ENCODE peak calls at places on chromosome 20, in seven cellular contexts. A is mesendoderm, W is H1, K is neuronal stem cell, N is IMR-90, H is mesenchymal stem cell, B is trophoblast cell. D is an unnamed sample.

GRCh38 chr20:49706548-49707517 is 6.8 kb downstream of the B4GALT5 start:
- DNase-seq in K (no peak), H (no peak), N (no peak), W (no peak), A (peak; percentile 28), B (no peak), D (no peak)

GRCh38 chr20:37315293-37316110 is 26.0 kb downstream of the MANBAL start:
- DNase-seq in W (no peak), B (peak; percentile 57), H (peak; percentile 91), N (peak; percentile 92), K (no peak), A (peak; percentile 67), D (no peak)

GRCh38 chr20:53739799-53740785 is 146.5 kb upstream of the ZNF217 start:
- DNase-seq in K (no peak), W (no peak), N (peak; percentile 44), A (no peak), H (peak; percentile 69), B (peak; percentile 68), D (no peak)

GRCh38 chr20:53967527-53967926 is 102.9 kb downstream of the BCAS1 start:
- DNase-seq in B (no peak), K (no peak), A (no peak), N (no peak), H (no peak), W (no peak), D (no peak)

GRCh38 chr20:63323298-63323820 is 30.4 kb downstream of the COL20A1 start:
- DNase-seq in H (no peak), N (no peak), B (no peak), K (no peak), W (no peak), A (no peak), D (no peak)

GRCh38 chr20:57713951-57714350 is 4.1 kb upstream of the PMEPA1 start:
- DNase-seq in H (no peak), B (no peak), K (no peak), N (no peak), A (no peak), W (no peak), D (no peak)

GRCh38 chr20:8375898-8376297 is 243.8 kb downstream of the PLCB1 start:
- DNase-seq in H (no peak), W (no peak), A (no peak), B (no peak), N (no peak), K (peak; percentile 73), D (no peak)

GRCh38 chr20:51190783-51191180 is 167.9 kb upstream of the KCNG1 start:
- DNase-seq in K (no peak), B (no peak), H (no peak), N (peak; percentile 53), W (no peak), A (no peak), D (no peak)

GRCh38 chr20:63977392-63978276 is 1.8 kb downstream of the SAMD10 start:
- DNase-seq in H (peak; percentile 86), B (no peak), A (no peak), K (no peak), N (peak; percentile 88), W (no peak), D (peak; percentile 28)

GRCh38 chr20:62255976-62256375 is 17.7 kb downstream of the OSBPL2 start:
- DNase-seq in N (no peak), H (no peak), B (no peak), K (no peak), A (no peak), W (no peak), D (no peak)
- H2BK120ac ChIP-seq in N (no peak overlapping the region), H (no peak overlapping the region), B (no peak overlapping the region), K (no peak overlapping the region), A (no peak overlapping the region), W (no peak overlapping the region), D (no peak overlapping the region)

DNA sequence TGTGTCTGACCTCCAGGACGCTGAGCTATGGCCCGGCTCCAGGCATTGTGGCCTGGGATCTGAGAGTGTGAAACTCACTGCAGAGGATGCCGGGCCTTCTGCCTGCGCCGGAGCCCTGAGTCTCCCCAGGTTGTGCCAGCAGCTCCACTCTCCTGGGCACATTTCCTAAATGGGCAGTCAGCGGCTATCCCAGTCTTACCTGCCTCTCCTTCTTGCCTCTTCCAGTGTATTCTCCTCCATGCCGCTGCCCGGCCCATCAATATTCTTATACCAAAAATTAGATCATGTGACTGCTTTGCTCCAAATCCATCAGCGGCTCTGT is 397.8 kb downstream of the CDH4 start:
- DNase-seq in B (no peak), K (no peak), H (no peak), W (no peak), N (no peak), A (no peak), D (no peak)
- H3K4me2 ChIP-seq in B (no peak overlapping the region), K (no peak overlapping the region), H (no peak overlapping the region), W (no peak overlapping the region), N (no peak overlapping the region), A (no peak overlapping the region), D (no peak overlapping the region)

DNA sequence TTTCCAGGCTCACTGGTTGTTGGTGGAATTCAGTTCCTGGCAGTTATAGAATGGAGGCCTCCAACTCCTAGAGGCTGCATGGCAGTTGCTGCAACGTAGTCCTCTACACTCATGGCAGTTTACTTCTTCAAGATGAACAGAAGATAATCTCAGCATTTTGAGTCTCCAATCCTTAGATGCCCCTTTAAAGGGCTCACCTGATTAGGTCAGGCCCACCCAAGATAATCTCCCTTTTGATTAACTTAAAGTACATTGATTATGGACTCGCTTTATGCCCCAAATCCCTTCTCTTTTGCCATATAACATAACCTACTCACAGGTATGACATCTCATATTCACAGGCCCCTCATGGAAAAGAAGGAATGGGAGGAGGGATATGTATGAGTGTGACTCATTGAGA is 76.4 kb downstream of the ZNF133 start:
- DNase-seq in A (no peak), H (no peak), N (no peak), B (no peak), K (no peak), W (no peak), D (no peak)
- H2BK120ac ChIP-seq in A (no peak overlapping the region), H (no peak overlapping the region), N (no peak overlapping the region), B (no peak overlapping the region), K (no peak overlapping the region), W (no peak overlapping the region), D (no peak overlapping the region)

DNA sequence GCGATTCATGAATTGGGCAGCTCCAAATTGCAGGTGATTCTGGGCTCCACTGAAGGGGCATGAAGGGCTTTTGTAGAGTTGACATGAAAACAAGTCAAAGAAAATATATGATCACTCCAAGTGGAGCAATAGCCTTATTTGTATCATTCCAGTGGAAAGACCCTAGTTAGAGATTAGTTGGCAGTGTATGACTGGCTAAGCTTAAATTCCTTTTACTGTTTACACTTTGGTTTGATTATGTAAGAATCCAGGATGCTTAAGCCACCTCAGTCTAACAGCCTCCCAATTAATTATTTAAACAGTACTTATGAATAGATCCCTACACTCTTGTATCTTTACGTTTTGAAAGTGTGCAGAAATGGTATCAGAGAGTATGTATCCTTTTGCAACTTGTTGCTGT is 712.4 kb downstream of the KIF16B start:
- DNase-seq in A (no peak), K (no peak), W (no peak), H (no peak), B (no peak), N (no peak), D (no peak)
- H3K4me2 ChIP-seq in A (no peak overlapping the region), K (no peak overlapping the region), W (no peak overlapping the region), H (no peak overlapping the region), B (no peak overlapping the region), N (no peak overlapping the region), D (no peak overlapping the region)

GRCh38 chr20:62314711-62315302 is 12.0 kb downstream of the ADRM1 start:
- DNase-seq in N (no peak), B (no peak), H (no peak), A (no peak), W (no peak), K (no peak), D (no peak)
- H2BK120ac ChIP-seq in N (no peak overlapping the region), B (no peak overlapping the region), H (no peak overlapping the region), A (no peak overlapping the region), W (no peak overlapping the region), K (no peak overlapping the region), D (no peak overlapping the region)

DNA sequence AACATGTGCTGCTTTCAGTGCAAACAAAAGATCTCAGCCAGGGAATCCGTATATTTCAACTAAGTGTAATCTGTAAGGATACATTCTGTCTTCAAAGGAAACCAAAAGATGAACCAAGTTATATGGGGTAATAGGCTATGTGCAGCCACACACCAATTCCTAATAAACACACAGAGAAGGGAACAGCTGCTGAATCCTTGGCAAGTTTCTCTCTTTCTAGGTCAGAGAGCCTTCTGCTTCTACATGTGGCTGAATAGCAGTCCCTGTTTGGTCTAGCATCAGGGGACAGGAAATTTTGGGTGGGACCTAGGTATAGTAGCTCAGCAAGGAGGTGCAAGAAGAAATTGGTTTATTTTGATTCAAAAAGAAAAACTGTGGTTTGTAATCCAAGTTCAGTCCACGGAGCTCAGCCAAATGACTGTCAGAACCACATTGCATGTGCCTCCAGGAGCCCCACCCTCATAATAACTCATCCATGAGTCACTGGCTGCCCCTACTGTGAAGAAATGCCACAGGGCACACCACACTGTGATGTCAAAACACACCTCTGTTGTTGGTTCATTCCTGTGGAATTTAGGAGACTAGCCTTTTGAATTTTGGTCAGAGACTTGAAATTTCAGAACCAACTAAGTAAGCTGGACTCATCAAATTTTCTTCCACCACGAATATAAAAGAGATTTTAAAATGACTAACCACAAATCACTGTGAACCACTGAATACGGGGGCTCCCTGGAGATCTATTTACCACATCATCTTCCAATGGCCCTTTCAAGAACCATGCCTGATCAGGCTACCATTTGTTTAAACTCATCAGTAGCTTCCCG is 21.1 kb downstream of the SPTLC3 start:
- DNase-seq in B (peak; percentile 98), A (peak; percentile 94), N (peak; percentile 84), K (no peak), W (peak; percentile 43), H (peak; percentile 60), D (peak; percentile 33)
- H3K4me2 ChIP-seq in B (peak overlapping the region; percentile 44), A (no peak overlapping the region), N (no peak overlapping the region), K (no peak overlapping the region), W (no peak overlapping the region), H (peak overlapping the region; percentile 62), D (no peak overlapping the region)

GRCh38 chr20:5786930-5787826 is 37.0 kb downstream of the SHLD1 start:
- DNase-seq in K (no peak), A (no peak), B (no peak), W (no peak), N (peak; percentile 64), H (peak; percentile 31), D (no peak)
- H2BK120ac ChIP-seq in K (no peak overlapping the region), A (no peak overlapping the region), B (no peak overlapping the region), W (no peak overlapping the region), N (peak overlapping the region; percentile 58), H (no peak overlapping the region), D (no peak overlapping the region)

DNA sequence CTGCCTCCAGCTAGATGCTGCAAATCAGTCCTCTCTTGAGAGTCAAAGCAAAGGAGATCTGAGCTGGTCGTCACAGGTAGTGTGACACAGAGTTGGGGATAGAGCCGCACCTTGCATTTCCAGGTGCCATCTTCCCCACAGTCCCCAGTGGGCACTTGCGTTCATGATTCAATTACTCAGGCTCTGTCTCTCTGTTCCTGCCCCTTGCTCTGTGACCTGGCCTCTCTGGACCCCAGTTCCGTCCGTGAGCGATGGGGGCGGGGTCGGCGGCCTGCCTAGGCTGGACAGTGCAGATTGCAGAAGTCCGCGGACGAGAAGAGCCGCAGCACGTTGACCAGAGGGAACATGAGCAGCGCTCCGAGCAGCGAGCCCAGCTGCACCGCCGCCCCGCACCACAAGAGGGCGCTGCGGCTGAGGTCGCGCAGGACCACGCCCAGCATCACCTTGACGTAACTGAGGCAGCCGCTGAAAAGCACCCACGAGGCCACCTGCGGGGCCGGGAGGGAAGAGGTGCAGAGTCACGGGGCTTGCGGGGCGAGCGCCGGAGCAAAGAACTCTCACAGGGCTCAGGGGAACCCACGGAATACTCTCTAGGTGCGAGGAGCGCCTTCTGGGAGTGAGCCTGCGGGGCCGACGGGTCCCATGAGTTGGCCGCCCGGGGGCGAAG is 7.4 kb downstream of the SLC52A3 start:
- DNase-seq in K (peak; percentile 64), B (peak; percentile 71), A (peak; percentile 73), H (no peak), N (no peak), W (peak; percentile 59), D (peak; percentile 80)
- H3K4me2 ChIP-seq in K (peak overlapping the region; percentile 37), B (peak overlapping the region; percentile 26), A (no peak overlapping the region), H (no peak overlapping the region), N (no peak overlapping the region), W (peak overlapping the region; percentile 7), D (peak overlapping the region; percentile 17)